ENCODE peak calls at places on chromosome 1, in nine cellular contexts. B, I, R, J, T, K, U, Z and P are unnamed samples.

GRCh38 chr1:161727343-161727924 is 6.1 kb downstream of the FCRLB start:
- DNase-seq in J (no peak), U (peak; percentile 71), R (no peak), T (no peak), Z (no peak), I (no peak), K (no peak), B (no peak), P (no peak)

GRCh38 chr1:58283380-58284338 is 262.9 kb downstream of the OMA1 start:
- DNase-seq in Z (no peak), I (no peak), K (no peak), R (no peak), J (no peak), U (no peak), B (no peak), T (no peak), P (no peak)

GRCh38 chr1:9247894-9248293 is 13.3 kb downstream of the H6PD start:
- DNase-seq in Z (no peak), R (no peak), K (no peak), U (no peak), B (no peak), T (peak; percentile 62), J (no peak), I (no peak), P (no peak)

GRCh38 chr1:165420655-165421054 is 24.3 kb downstream of the RXRG start:
- DNase-seq in U (no peak), Z (no peak), K (no peak), J (no peak), B (no peak), R (no peak), I (no peak), T (no peak), P (no peak)

GRCh38 chr1:14850563-14850962 is 252.1 kb downstream of the KAZN start:
- DNase-seq in I (peak; percentile 22), Z (no peak), T (no peak), B (no peak), K (no peak), R (no peak), U (no peak), J (peak; percentile 56), P (no peak)

GRCh38 chr1:205244383-205244782 is 16.6 kb downstream of the TMCC2 start:
- DNase-seq in I (no peak), T (no peak), K (no peak), U (no peak), J (no peak), B (no peak), R (peak; percentile 8), Z (no peak), P (no peak)

GRCh38 chr1:115642168-115643072 is 650 bp downstream of the VANGL1 start:
- DNase-seq in B (peak; percentile 51), U (peak; percentile 16), Z (peak; percentile 27), T (peak; percentile 44), I (peak; percentile 62), R (peak; percentile 74), J (peak; percentile 58), K (peak; percentile 37), P (no peak)

GRCh38 chr1:157135646-157136045 is 2.5 kb downstream of the ETV3 start:
- DNase-seq in I (no peak), Z (no peak), U (no peak), K (no peak), B (no peak), J (no peak), T (no peak), R (no peak), P (no peak)

GRCh38 chr1:89894210-89894668 is 73.4 kb downstream of the LRRC8D start:
- DNase-seq in I (no peak), R (no peak), J (no peak), T (no peak), B (no peak), K (no peak), Z (no peak), U (peak; percentile 82), P (no peak)

GRCh38 chr1:209593747-209594146 is 10.2 kb downstream of the CAMK1G start:
- DNase-seq in U (no peak), R (no peak), K (no peak), J (no peak), T (no peak), Z (no peak), B (no peak), I (no peak), P (no peak)

GRCh38 chr1:87644033-87644432 is 315.4 kb downstream of the LMO4 start:
- DNase-seq in I (no peak), U (peak; percentile 13), K (no peak), R (no peak), B (no peak), T (no peak), J (no peak), Z (no peak), P (no peak)

GRCh38 chr1:30106125-30106524 is 617.3 kb downstream of the MATN1 start:
- DNase-seq in U (peak; percentile 10), T (no peak), J (no peak), Z (peak; percentile 63), R (no peak), B (peak; percentile 61), K (peak; percentile 78), I (peak; percentile 88), P (no peak)
- TF ChIP-seq CTCF in U (peak; percentile 70), T (peak; percentile 37), J (no peak), Z (peak; percentile 53), R (peak; percentile 41), B (peak; percentile 74), K (peak; percentile 65), I (peak; percentile 90), P (peak; percentile 79)

DNA sequence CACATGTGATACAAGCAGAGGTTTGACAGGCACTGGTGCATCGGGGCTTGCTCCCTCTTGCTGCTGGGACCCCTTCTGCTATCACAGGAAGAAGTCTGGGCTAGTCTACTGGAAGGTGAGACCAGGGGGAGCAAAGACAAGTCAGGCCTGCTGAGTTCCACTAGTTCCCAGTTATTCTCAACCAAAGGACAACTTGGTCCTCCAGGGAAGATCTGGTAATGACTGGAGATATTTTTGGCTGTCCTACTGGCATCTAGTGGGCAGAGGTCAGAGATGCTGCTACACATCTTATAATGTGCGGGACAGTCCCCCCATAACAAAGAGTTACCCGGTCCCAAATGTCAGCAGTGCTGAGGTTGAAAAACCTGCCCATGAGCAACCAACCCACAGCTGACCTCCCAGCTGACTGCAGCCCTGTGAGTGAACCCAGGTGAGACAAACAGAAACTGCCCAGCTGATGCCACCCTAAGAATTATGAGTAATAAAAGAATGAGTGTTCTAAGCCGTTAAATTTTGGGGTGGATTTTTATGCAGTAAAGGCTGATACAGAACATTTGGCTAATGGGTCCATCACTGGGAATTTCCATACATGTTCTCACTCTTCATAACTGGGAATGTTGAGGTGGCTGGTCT is 71.6 kb downstream of the NENF start:
- DNase-seq in R (no peak), Z (no peak), J (no peak), U (no peak), K (no peak), B (no peak), I (no peak), T (no peak), P (no peak)
- TF ChIP-seq CTCF in R (no peak), Z (no peak), J (no peak), U (no peak), K (no peak), B (no peak), I (no peak), T (no peak), P (no peak)

GRCh38 chr1:199463521-199464127 is 563.9 kb upstream of the NR5A2 start:
- DNase-seq in B (no peak), J (peak; percentile 30), R (no peak), U (peak; percentile 73), Z (peak; percentile 71), I (peak; percentile 86), K (peak; percentile 63), T (no peak), P (no peak)
- TF ChIP-seq CTCF in B (peak; percentile 71), J (peak; percentile 14), R (peak; percentile 31), U (peak; percentile 83), Z (peak; percentile 84), I (peak; percentile 97), K (no peak), T (no peak), P (peak; percentile 69)

GRCh38 chr1:217315346-217315745 is 315.5 kb downstream of the GPATCH2 start:
- DNase-seq in K (no peak), Z (no peak), R (no peak), U (no peak), B (no peak), J (no peak), I (no peak), T (no peak), P (no peak)

GRCh38 chr1:217313096-217313495 is 317.8 kb downstream of the GPATCH2 start:
- DNase-seq in Z (no peak), K (no peak), I (no peak), T (no peak), B (no peak), J (no peak), R (no peak), U (no peak), P (no peak)

DNA sequence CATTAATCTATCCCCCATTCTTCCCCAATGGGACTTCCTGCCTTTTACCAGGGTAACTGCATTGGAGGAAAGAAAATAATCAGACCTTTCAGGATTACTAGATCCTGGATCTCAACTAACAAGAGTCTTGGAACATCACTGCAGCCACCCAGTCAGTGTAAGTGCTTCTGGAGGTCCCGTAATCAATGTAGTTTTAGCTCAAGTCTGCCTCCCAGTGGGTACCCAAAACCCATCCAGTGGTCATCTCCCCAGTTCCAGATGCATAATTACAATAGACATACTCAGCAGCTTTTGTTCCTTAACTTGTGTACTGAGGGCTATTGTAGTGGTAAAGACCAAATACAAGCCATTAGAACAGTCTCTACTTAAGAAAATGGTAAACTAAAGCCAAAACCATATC is 319.1 kb downstream of the GPATCH2 start:
- DNase-seq in Z (peak; percentile 15), K (peak; percentile 23), B (no peak), R (no peak), I (peak; percentile 51), T (no peak), U (no peak), J (no peak), P (no peak)
- TF ChIP-seq CTCF in Z (peak; percentile 49), K (no peak), B (peak; percentile 25), R (no peak), I (peak; percentile 70), T (no peak), U (no peak), J (no peak), P (peak; percentile 31)